ENCODE peak calls at places on chromosomes 12 and 14, in six cellular contexts. V, O, W, L, R and P are unnamed samples.

GRCh38 chr12:106179086-106179485 is 40.3 kb upstream of the NUAK1 start:
- DNase-seq in W (no peak), O (no peak), R (no peak), V (no peak), L (no peak), P (no peak)

GRCh38 chr12:131620946-131621681 is 89.8 kb upstream of the SFSWAP start:
- DNase-seq in L (no peak), O (no peak), W (no peak), V (no peak), R (no peak), P (no peak)

GRCh38 chr12:66742508-66743367 is 63.9 kb upstream of the GRIP1 start:
- DNase-seq in W (no peak), L (no peak), R (no peak), O (no peak), V (no peak), P (no peak)

GRCh38 chr12:62683724-62684501 is 217.3 kb downstream of the MON2 start:
- DNase-seq in O (peak; percentile 41), V (no peak), L (peak; percentile 28), R (peak; percentile 64), W (peak; percentile 88), P (no peak)

GRCh38 chr14:93006484-93007128 is 83.7 kb downstream of the CHGA start:
- DNase-seq in W (peak; percentile 61), V (no peak), O (no peak), L (no peak), R (no peak), P (no peak)

GRCh38 chr14:58882577-58883018 is 244.8 kb downstream of the DACT1 start:
- DNase-seq in O (no peak), V (no peak), L (no peak), R (no peak), W (peak; percentile 84), P (no peak)

GRCh38 chr14:50402965-50403364 is 6.3 kb upstream of the CDKL1 start:
- DNase-seq in R (no peak), L (no peak), O (no peak), W (no peak), V (no peak), P (no peak)

GRCh38 chr14:102777711-102778615 is 714 bp downstream of the TRAF3 start:
- DNase-seq in O (no peak), W (peak; percentile 38), L (no peak), V (no peak), R (no peak), P (no peak)

GRCh38 chr12:122205590-122205925 is 2.0 kb downstream of the B3GNT4 start:
- DNase-seq in V (no peak), R (no peak), W (no peak), O (no peak), L (no peak), P (no peak)

GRCh38 chr12:120905856-120906384 is 1.8 kb upstream of the SPPL3 start:
- DNase-seq in V (no peak), L (no peak), W (no peak), O (no peak), R (no peak), P (no peak)

GRCh38 chr14:71029236-71029781 is 122.0 kb downstream of the PCNX1 start:
- DNase-seq in V (no peak), L (no peak), O (no peak), R (no peak), W (no peak), P (no peak)

GRCh38 chr14:76647699-76648298 is 113.5 kb upstream of the VASH1 start:
- DNase-seq in L (no peak), R (no peak), W (peak; percentile 74), V (no peak), O (no peak), P (no peak)

GRCh38 chr12:58841058-58841798 is 79.1 kb downstream of the LRIG3 start:
- DNase-seq in V (peak; percentile 57), O (no peak), L (no peak), W (no peak), R (peak; percentile 43), P (no peak)

GRCh38 chr14:68291820-68292219 is 472.2 kb downstream of the RAD51B start:
- DNase-seq in V (no peak), O (no peak), W (no peak), L (no peak), R (no peak), P (no peak)

GRCh38 chr12:122870867-122871664 is 24.9 kb downstream of the VPS37B start:
- DNase-seq in V (peak; percentile 37), W (peak; percentile 77), O (no peak), L (no peak), R (peak; percentile 46), P (no peak)

GRCh38 chr12:64826234-64826633 is 1.8 kb downstream of the TBC1D30 start:
- DNase-seq in L (peak; percentile 77), R (peak; percentile 54), O (peak; percentile 60), W (peak; percentile 76), V (peak; percentile 32), P (peak; percentile 12)

GRCh38 chr14:35818346-35819115 is 7.6 kb upstream of the BRMS1L start:
- DNase-seq in W (peak; percentile 61), R (no peak), V (no peak), L (no peak), O (no peak), P (no peak)

GRCh38 chr14:104282332-104283196 is 144.2 kb downstream of the KIF26A start:
- DNase-seq in R (peak; percentile 22), V (peak; percentile 15), O (no peak), W (no peak), L (peak; percentile 81), P (no peak)

GRCh38 chr12:131897276-131897675 is 2.9 kb downstream of the ULK1 start:
- DNase-seq in V (no peak), O (no peak), W (no peak), L (no peak), R (no peak), P (no peak)

GRCh38 chr12:116074686-116075085 is 202.8 kb downstream of the MED13L start:
- DNase-seq in V (no peak), R (no peak), W (no peak), O (no peak), L (no peak), P (no peak)

GRCh38 chr14:61280526-61281185 is 482 bp downstream of the TMEM30B start:
- DNase-seq in L (peak; percentile 78), W (peak; percentile 50), R (peak; percentile 67), V (peak; percentile 60), O (peak; percentile 74), P (peak; percentile 83)

GRCh38 chr12:31353730-31354708 is 28.1 kb upstream of the SINHCAF start:
- DNase-seq in R (no peak), W (no peak), O (no peak), V (no peak), L (peak; percentile 30), P (no peak)

GRCh38 chr12:26400627-26401026 is 205.3 kb downstream of the SSPN start:
- DNase-seq in V (no peak), O (no peak), W (no peak), R (no peak), L (no peak), P (no peak)
- TF ChIP-seq CTCF in V (no peak), O (no peak), W (no peak), R (no peak), L (no peak), P (no peak)

GRCh38 chr12:34402899-34403705 is 380.8 kb downstream of the ALG10 start:
- DNase-seq in V (peak; percentile 18), L (peak; percentile 10), W (no peak), R (peak; percentile 15), O (peak; percentile 27), P (peak; percentile 28)
- H3K9me3 ChIP-seq in V (peaks cover 34% of the 10 kb centered on the region), L (no peaks in the 10 kb centered on the region), W (no peaks in the 10 kb centered on the region), R (peaks cover 100% of the 10 kb centered on the region), O (no peaks in the 10 kb centered on the region), P (peaks cover 46% of the 10 kb centered on the region)

GRCh38 chr12:52023182-52023975 is 16.6 kb downstream of the TAMALIN start:
- DNase-seq in W (peak; percentile 78), L (peak; percentile 92), R (peak; percentile 91), O (peak; percentile 90), V (peak; percentile 92), P (peak; percentile 92)
- H3K27ac ChIP-seq in W (no peak overlapping the region), L (peak overlapping the region; percentile 92), R (peak overlapping the region; percentile 31), O (peak overlapping the region; percentile 52), V (peak overlapping the region; percentile 87), P (peak overlapping the region; percentile 52)

GRCh38 chr12:108112815-108113556 is 16.1 kb upstream of the WSCD2 start:
- DNase-seq in L (no peak), O (no peak), R (no peak), V (no peak), W (no peak), P (no peak)

GRCh38 chr12:108106599-108106998 is 22.5 kb upstream of the WSCD2 start:
- DNase-seq in R (no peak), L (no peak), V (no peak), W (no peak), O (no peak), P (no peak)

GRCh38 chr12:108107293-108107692 is 21.8 kb upstream of the WSCD2 start:
- DNase-seq in V (no peak), R (no peak), O (no peak), L (no peak), W (no peak), P (no peak)

GRCh38 chr12:108109954-108110353 is 19.1 kb upstream of the WSCD2 start:
- DNase-seq in R (no peak), V (no peak), W (no peak), O (no peak), L (no peak), P (no peak)

DNA sequence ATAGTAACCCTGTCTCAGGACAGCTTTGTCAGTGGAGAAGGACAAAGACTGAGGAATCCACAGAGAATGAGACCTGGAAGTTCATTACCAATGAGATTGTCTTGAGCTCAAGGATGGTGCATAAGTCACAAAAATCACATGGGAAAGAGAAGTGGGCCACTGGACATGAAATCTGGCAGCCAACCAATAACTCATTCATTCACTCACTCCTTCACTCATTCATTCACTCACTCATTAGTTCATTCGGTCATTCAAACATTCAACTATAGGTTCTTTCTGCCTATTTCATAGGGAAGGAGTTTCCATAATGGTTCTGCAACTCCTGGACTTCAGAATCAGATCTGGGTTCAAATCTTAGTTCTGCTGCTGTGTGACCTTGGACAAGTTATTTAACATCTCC is 18.2 kb upstream of the WSCD2 start:
- DNase-seq in W (no peak), V (no peak), O (no peak), L (no peak), R (no peak), P (no peak)
- TF ChIP-seq CTCF in W (no peak), V (no peak), O (no peak), L (no peak), R (no peak), P (no peak)